ENCODE peak calls at places on chromosomes 5 and 9, in five cellular contexts. B is H9, I is IMR-90, V is neuronal stem cell, U is mesendoderm. S is an unnamed sample.

GRCh38 chr5:116476903-116477537 is 97.6 kb downstream of the SEMA6A start:
- DNase-seq in B (no peak), I (no peak), V (no peak), U (no peak), S (peak)

GRCh38 chr9:96087669-96088299 is 212.3 kb downstream of the ERCC6L2 start:
- DNase-seq in B (peak), I (no peak), V (no peak), U (peak), S (no peak)

GRCh38 chr5:963673-964531 is 44.7 kb upstream of the NKD2 start:
- DNase-seq in B (no peak), I (peak), V (no peak), U (no peak), S (peak)

GRCh38 chr9:76107487-76107886 is 217.0 kb downstream of the PCSK5 start:
- DNase-seq in B (no peak), I (no peak), V (no peak), U (no peak), S (no peak)

GRCh38 chr9:73148447-73148937 is 3.2 kb upstream of the ANXA1 start:
- DNase-seq in B (no peak), I (peak), V (no peak), U (no peak), S (peak)

GRCh38 chr5:106584268-106584667 is 1086.5 kb downstream of the EFNA5 start:
- DNase-seq in B (no peak), I (no peak), V (peak), U (peak), S (no peak)

GRCh38 chr5:17831279-17831678 is 197.0 kb downstream of the TAF11L14 start:
- DNase-seq in B (no peak), I (no peak), V (no peak), U (no peak), S (no peak)

GRCh38 chr5:122182491-122182921 is 53.2 kb downstream of the ZNF474 start:
- DNase-seq in B (peak), I (peak), V (no peak), U (peak), S (peak)

GRCh38 chr9:115063058-115063850 is 54.7 kb downstream of the TNC start:
- DNase-seq in B (no peak), I (peak), V (no peak), U (peak), S (peak)

GRCh38 chr9:92911496-92912475 is 33.9 kb upstream of the ZNF484 start:
- DNase-seq in B (no peak), I (peak), V (peak), U (no peak), S (peak)

GRCh38 chr9:99811598-99812383 is 9.9 kb upstream of the NR4A3 start:
- DNase-seq in B (no peak), I (no peak), V (no peak), U (peak), S (no peak)

GRCh38 chr5:42666821-42667325 is 89.7 kb upstream of the CCDC152 start:
- DNase-seq in B (no peak), I (no peak), V (no peak), U (no peak), S (no peak)

GRCh38 chr5:5318426-5319205 is 103.9 kb upstream of the ICE1 start:
- DNase-seq in B (no peak), I (no peak), V (no peak), U (no peak), S (no peak)

GRCh38 chr9:109912082-109912581 is 132.1 kb downstream of the PALM2AKAP2 start:
- DNase-seq in B (no peak), I (peak), V (no peak), U (peak), S (peak)

GRCh38 chr9:109912726-109913460 is 132.9 kb downstream of the PALM2AKAP2 start:
- DNase-seq in B (no peak), I (peak), V (no peak), U (no peak), S (peak)

GRCh38 chr9:109913461-109913810 is 133.4 kb downstream of the PALM2AKAP2 start:
- DNase-seq in B (no peak), I (no peak), V (no peak), U (no peak), S (no peak)

GRCh38 chr9:109908459-109909390 is 128.7 kb downstream of the PALM2AKAP2 start:
- DNase-seq in B (no peak), I (peak), V (no peak), U (no peak), S (peak)

GRCh38 chr9:109910616-109911568 is 130.9 kb downstream of the PALM2AKAP2 start:
- DNase-seq in B (no peak), I (peak), V (no peak), U (no peak), S (peak)
- H3K18ac ChIP-seq in B (no peak), I (peak), V (no peak), U (no peak), S (peak)

DNA sequence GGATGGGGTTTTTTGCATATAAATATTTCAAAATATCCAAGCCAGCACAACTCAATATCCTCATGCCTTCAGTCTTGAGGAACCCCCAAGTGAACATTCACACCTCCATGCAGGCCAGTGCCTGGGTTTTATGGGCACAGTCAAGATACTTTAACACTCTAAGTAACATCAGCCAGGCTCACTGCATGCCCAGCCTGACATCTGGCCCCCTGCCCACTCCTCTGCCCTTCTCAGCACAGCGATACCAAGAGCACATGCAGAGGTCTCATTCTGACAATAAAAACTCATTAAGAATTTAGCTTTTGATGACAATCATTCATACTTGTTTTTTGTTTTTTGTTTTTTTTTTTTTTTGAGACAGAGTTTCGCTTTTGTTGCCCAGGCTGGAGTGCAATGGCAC is 250.0 kb downstream of the CWC27 start:
- DNase-seq in B (no peak), I (no peak), V (no peak), U (no peak), S (no peak)
- H3K23ac ChIP-seq in B (no peak), I (peak), V (no peak), U (no peak), S (no peak)

DNA sequence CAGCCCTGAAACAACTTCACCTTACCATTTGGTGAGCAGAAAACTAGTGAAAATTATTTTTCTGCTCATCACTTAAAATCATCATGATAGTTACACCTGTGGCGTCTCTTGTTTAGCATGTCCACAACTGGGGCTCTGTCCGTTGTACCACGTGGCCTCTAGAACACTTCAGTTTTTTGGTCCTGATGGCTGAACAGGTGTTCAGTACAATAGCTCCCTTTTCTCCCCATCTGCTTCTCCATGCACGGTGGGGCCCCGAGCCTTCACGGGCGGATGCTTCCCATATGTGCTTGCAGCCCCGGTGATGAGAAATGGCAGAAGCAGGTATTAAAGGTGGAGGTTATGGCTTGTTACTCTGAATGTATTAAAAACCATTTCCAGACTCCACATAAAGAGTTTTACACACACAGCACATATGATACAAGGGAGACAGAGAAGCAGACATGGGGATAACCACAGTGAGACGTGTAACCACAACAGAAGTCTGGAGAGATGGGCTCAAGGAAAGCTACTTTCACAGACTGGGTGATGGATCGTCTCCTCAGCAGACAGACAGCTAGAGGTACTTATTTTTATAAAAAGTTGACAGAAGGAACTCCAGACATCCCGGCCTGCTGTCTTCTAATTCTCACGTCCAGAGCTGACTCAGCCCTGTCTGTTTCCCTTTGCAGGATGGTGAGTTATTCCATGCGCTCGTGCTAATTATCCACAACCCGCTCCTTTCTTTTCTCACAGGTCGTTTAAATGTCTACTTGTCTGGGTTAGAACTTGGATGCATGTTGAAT is 304.3 kb downstream of the CWC27 start:
- DNase-seq in B (no peak), I (peak), V (no peak), U (no peak), S (peak)
- H3K18ac ChIP-seq in B (no peak), I (no peak), V (no peak), U (no peak), S (peak)

GRCh38 chr5:80573062-80573461 is 3.0 kb upstream of the ANKRD34B start:
- DNase-seq in B (no peak), I (no peak), V (no peak), U (no peak), S (no peak)
- H3K23ac ChIP-seq in B (no peak), I (no peak), V (no peak), U (no peak), S (no peak)

DNA sequence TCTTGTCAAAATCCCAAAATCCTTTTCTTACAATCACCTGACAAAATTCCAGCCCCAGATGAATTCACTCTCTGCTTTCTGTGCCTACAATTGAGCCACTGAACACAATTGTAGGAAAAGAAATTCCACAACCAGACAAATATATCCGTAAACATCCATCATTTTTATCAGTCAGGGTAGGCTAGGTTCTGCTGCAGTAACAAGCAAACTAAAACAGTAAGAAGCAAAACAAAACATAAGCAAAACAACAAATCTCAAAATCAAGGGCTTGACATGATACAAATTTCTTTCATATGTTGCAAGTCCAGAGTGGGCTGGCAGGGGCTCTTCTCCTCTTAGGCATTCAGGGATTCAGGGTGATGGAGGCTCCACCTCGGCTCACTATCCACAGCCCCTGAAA is 114.2 kb upstream of the MAN2A1 start:
- DNase-seq in B (no peak), I (no peak), V (no peak), U (no peak), S (no peak)
- H3K18ac ChIP-seq in B (no peak), I (no peak), V (no peak), U (no peak), S (no peak)